ENCODE peak calls at places on chromosomes 11 and 22, in five cellular contexts. Z is pancreas, R is AG04449, J is A549, D is Peyer's patch. H is an unnamed sample.

GRCh38 chr22:50201191-50202129 is 649 bp downstream of the SELENOO start:
- DNase-seq in Z (peak; percentile 72), R (no peak), J (no peak), D (no peak), H (no peak)

GRCh38 chr11:66863428-66864125 is 6.7 kb downstream of the LRFN4 start:
- DNase-seq in Z (no peak), R (no peak), J (no peak), D (no peak), H (no peak)

GRCh38 chr11:59000007-59000406 is 60.7 kb downstream of the GLYATL1 start:
- DNase-seq in Z (no peak), R (no peak), J (no peak), D (no peak), H (no peak)

GRCh38 chr22:20013382-20013871 is 3.2 kb downstream of the ARVCF start:
- DNase-seq in Z (peak; percentile 40), R (no peak), J (no peak), D (peak; percentile 70), H (peak; percentile 82)

GRCh38 chr11:102061276-102061675 is 14.0 kb downstream of the CFAP300 start:
- DNase-seq in Z (no peak), R (no peak), J (no peak), D (no peak), H (no peak)

GRCh38 chr11:72695354-72695753 is 21.1 kb upstream of the PDE2A start:
- DNase-seq in Z (no peak), R (no peak), J (no peak), D (no peak), H (no peak)

GRCh38 chr22:39731481-39731880 is 160.9 kb downstream of the CACNA1I start:
- DNase-seq in Z (no peak), R (no peak), J (no peak), D (no peak), H (no peak)

GRCh38 chr11:94732617-94733292 is 35.4 kb upstream of the AMOTL1 start:
- DNase-seq in Z (no peak), R (no peak), J (no peak), D (no peak), H (no peak)

GRCh38 chr22:49090061-49090852 is 737.4 kb downstream of the BRD1 start:
- DNase-seq in Z (no peak), R (no peak), J (no peak), D (no peak), H (no peak)

GRCh38 chr11:71504526-71504925 is 22.5 kb upstream of the KRTAP5-7 start:
- DNase-seq in Z (no peak), R (no peak), J (no peak), D (peak; percentile 21), H (no peak)

GRCh38 chr22:46085831-46086576 is 64.3 kb upstream of the PPARA start:
- DNase-seq in Z (peak; percentile 76), R (no peak), J (peak; percentile 74), D (peak; percentile 90), H (no peak)

GRCh38 chr22:38739300-38740055 is 16.3 kb downstream of the SUN2 start:
- DNase-seq in Z (peak; percentile 53), R (no peak), J (no peak), D (no peak), H (no peak)

GRCh38 chr11:27933992-27934829 is 173.7 kb downstream of the KIF18A start:
- DNase-seq in Z (no peak), R (peak; percentile 100), J (peak; percentile 15), D (no peak), H (no peak)

GRCh38 chr11:67613313-67613959 is 6.7 kb downstream of the NDUFV1 start:
- DNase-seq in Z (peak; percentile 33), R (no peak), J (no peak), D (no peak), H (no peak)

GRCh38 chr22:38132136-38132535 is 21.7 kb upstream of the BAIAP2L2 start:
- DNase-seq in Z (no peak), R (no peak), J (no peak), D (no peak), H (no peak)

GRCh38 chr22:36052505-36052941 is 23.9 kb upstream of the RBFOX2 start:
- DNase-seq in Z (no peak), R (no peak), J (peak; percentile 13), D (no peak), H (no peak)

GRCh38 chr22:34105461-34106062 is 185.3 kb upstream of the LARGE1 start:
- DNase-seq in Z (peak; percentile 56), R (no peak), J (peak; percentile 2), D (peak; percentile 85), H (peak; percentile 67)

GRCh38 chr11:2298795-2299747 is 2.6 kb downstream of the C11orf21 start:
- DNase-seq in Z (no peak), R (no peak), J (peak; percentile 57), D (peak; percentile 54), H (no peak)

GRCh38 chr11:13942908-13943505 is 19.5 kb upstream of the SPON1 start:
- DNase-seq in Z (no peak), R (no peak), J (no peak), D (no peak), H (no peak)

GRCh38 chr11:23288001-23288783 is 427.9 kb upstream of the CCDC179 start:
- DNase-seq in Z (no peak), R (peak; percentile 87), J (no peak), D (no peak), H (no peak)

GRCh38 chr11:16359369-16359768 is 3.0 kb upstream of the SOX6 start:
- DNase-seq in Z (no peak), R (no peak), J (no peak), D (no peak), H (no peak)

GRCh38 chr11:69106124-69106811 is 49.5 kb upstream of the SMIM38 start:
- DNase-seq in Z (peak; percentile 38), R (no peak), J (no peak), D (no peak), H (no peak)

GRCh38 chr11:77661670-77662069 is 24.1 kb upstream of the CLNS1A start:
- DNase-seq in Z (no peak), R (no peak), J (no peak), D (no peak), H (no peak)

GRCh38 chr11:57251491-57252104 is 14.5 kb upstream of the APLNR start:
- DNase-seq in Z (no peak), R (no peak), J (no peak), D (no peak), H (no peak)

GRCh38 chr22:22111267-22111751 is 128.7 kb upstream of the TOP3B start:
- DNase-seq in Z (no peak), R (peak; percentile 17), J (peak; percentile 15), D (peak; percentile 53), H (no peak)

GRCh38 chr11:20731676-20732075 is 62.3 kb downstream of the NELL1 start:
- DNase-seq in Z (no peak), R (no peak), J (no peak), D (no peak), H (no peak)

GRCh38 chr11:107591446-107592236 is 694 bp downstream of the ELMOD1 start:
- DNase-seq in Z (peak; percentile 13), R (no peak), J (peak; percentile 10), D (no peak), H (peak; percentile 27)

GRCh38 chr22:25114369-25115362 is 85.0 kb upstream of the CRYBB3 start:
- DNase-seq in Z (no peak), R (no peak), J (no peak), D (no peak), H (no peak)

GRCh38 chr22:49192180-49192856 is 635.4 kb downstream of the BRD1 start:
- DNase-seq in Z (peak; percentile 49), R (no peak), J (no peak), D (no peak), H (no peak)

GRCh38 chr11:16941935-16942334 is 72.3 kb downstream of the PLEKHA7 start:
- DNase-seq in Z (no peak), R (no peak), J (no peak), D (no peak), H (no peak)

GRCh38 chr11:34653851-34654490 is 33.1 kb downstream of the EHF start:
- DNase-seq in Z (peak; percentile 70), R (peak; percentile 77), J (peak; percentile 82), D (peak; percentile 86), H (no peak)
- TF ChIP-seq CTCF in Z (no peak), R (peak; percentile 4), J (peak; percentile 48), D (no peak), H (no peak)

GRCh38 chr22:29717789-29718188 is 2.0 kb upstream of the CABP7 start:
- DNase-seq in Z (no peak), R (no peak), J (no peak), D (no peak), H (no peak)

GRCh38 chr22:29713156-29713715 is 6.6 kb upstream of the CABP7 start:
- DNase-seq in Z (no peak), R (no peak), J (no peak), D (no peak), H (no peak)

GRCh38 chr22:29715705-29716104 is 4.1 kb upstream of the CABP7 start:
- DNase-seq in Z (no peak), R (no peak), J (no peak), D (no peak), H (no peak)

GRCh38 chr22:29716814-29717213 is 3.0 kb upstream of the CABP7 start:
- DNase-seq in Z (peak; percentile 74), R (no peak), J (no peak), D (peak; percentile 58), H (peak; percentile 84)

GRCh38 chr22:29715240-29715639 is 4.6 kb upstream of the CABP7 start:
- DNase-seq in Z (no peak), R (no peak), J (no peak), D (no peak), H (no peak)
- TF ChIP-seq CTCF in Z (no peak), R (no peak), J (no peak), D (no peak), H (no peak)

GRCh38 chr11:46108752-46109151 is 12.5 kb downstream of the PHF21A start:
- DNase-seq in Z (no peak), R (no peak), J (no peak), D (no peak), H (no peak)
- TF ChIP-seq CTCF in Z (no peak), R (no peak), J (no peak), D (no peak), H (no peak)

GRCh38 chr11:120912915-120913314 is 111.0 kb upstream of the TBCEL start:
- DNase-seq in Z (no peak), R (no peak), J (no peak), D (no peak), H (no peak)
- TF ChIP-seq CTCF in Z (no peak), R (no peak), J (no peak), D (no peak), H (no peak)

GRCh38 chr11:64801591-64802369 is 1.2 kb downstream of the MAP4K2 start:
- DNase-seq in Z (peak; percentile 46), R (no peak), J (no peak), D (no peak), H (no peak)

GRCh38 chr11:64804346-64805210 is 1.6 kb upstream of the MAP4K2 start:
- DNase-seq in Z (peak; percentile 56), R (no peak), J (no peak), D (no peak), H (no peak)

GRCh38 chr11:64803846-64804345 is 882 bp upstream of the MAP4K2 start:
- DNase-seq in Z (no peak), R (no peak), J (no peak), D (no peak), H (no peak)

GRCh38 chr11:64802370-64803162 is 448 bp downstream of the MAP4K2 start:
- DNase-seq in Z (no peak), R (no peak), J (no peak), D (peak; percentile 72), H (no peak)

GRCh38 chr11:64803163-64803845 is at the start of gene MAP4K2:
- DNase-seq in Z (peak; percentile 91), R (no peak), J (peak; percentile 85), D (peak; percentile 96), H (peak; percentile 75)
- TF ChIP-seq CTCF in Z (no peak), R (peak; percentile 38), J (peak; percentile 34), D (peak; percentile 35), H (peak; percentile 43)